ENCODE peak calls at places on chromosomes 2 and 18, in six cellular contexts. I is PC-3, C is thoracic aorta, V is esophagus muscularis mucosa, Z is gastrocnemius medialis, J is right atrium auricular region. Y is an unnamed sample. For H3K36me3, the result is how much of the 10 kb centered on the place peaks cover.

GRCh38 chr2:239012936-239013669 is 165.2 kb downstream of the TWIST2 start:
- DNase-seq in I (no peak), V (no peak), J (no peak), Z (no peak), C (no peak), Y (no peak)

GRCh38 chr2:135074216-135074615 is 22.1 kb downstream of the RAB3GAP1 start:
- DNase-seq in Z (no peak), I (peak), C (no peak), J (no peak), V (no peak), Y (no peak)

GRCh38 chr2:55618025-55618648 is 715 bp upstream of the PPP4R3B start:
- DNase-seq in C (no peak), I (peak), J (no peak), V (no peak), Z (no peak), Y (peak)

GRCh38 chr2:226063704-226064390 is 664.3 kb downstream of the NYAP2 start:
- DNase-seq in V (no peak), C (no peak), I (peak), J (no peak), Z (no peak), Y (no peak)

GRCh38 chr18:55774505-55774904 is 186.5 kb upstream of the TCF4 start:
- DNase-seq in C (no peak), V (no peak), J (no peak), Z (no peak), I (no peak), Y (no peak)

GRCh38 chr2:207176245-207176644 is 10.5 kb upstream of the KLF7 start:
- DNase-seq in I (no peak), C (no peak), V (no peak), Z (no peak), J (no peak), Y (no peak)

GRCh38 chr18:3332376-3332775 is 70.4 kb downstream of the MYL12B start:
- DNase-seq in V (no peak), I (no peak), Z (no peak), C (no peak), J (no peak), Y (no peak)

GRCh38 chr2:222311321-222311977 is 12.7 kb upstream of the PAX3 start:
- DNase-seq in J (no peak), C (no peak), I (no peak), Z (no peak), V (no peak), Y (no peak)

GRCh38 chr2:157725856-157726255 is 97.2 kb upstream of the ACVR1C start:
- DNase-seq in C (no peak), V (no peak), Z (no peak), I (no peak), J (no peak), Y (no peak)

GRCh38 chr18:73407506-73407905 is 539.7 kb upstream of the NETO1 start:
- DNase-seq in J (no peak), Z (no peak), V (no peak), I (no peak), C (no peak), Y (no peak)

GRCh38 chr2:204207851-204208250 is 271.3 kb downstream of the ICOS start:
- DNase-seq in I (no peak), J (no peak), V (no peak), Z (no peak), C (no peak), Y (no peak)

GRCh38 chr2:101956465-101957030 is 35.2 kb upstream of the IL1R2 start:
- DNase-seq in I (no peak), J (no peak), C (no peak), V (no peak), Z (no peak), Y (no peak)

GRCh38 chr18:59556265-59556664 is 141.0 kb downstream of the CCBE1 start:
- DNase-seq in J (no peak), Z (no peak), V (no peak), C (no peak), I (no peak), Y (no peak)

GRCh38 chr2:14126846-14127245 is 505.7 kb upstream of the LRATD1 start:
- DNase-seq in C (no peak), I (no peak), Z (no peak), V (no peak), J (no peak), Y (no peak)

GRCh38 chr2:46489430-46489829 is 10.1 kb downstream of the TMEM247 start:
- DNase-seq in C (no peak), I (no peak), V (no peak), Z (no peak), J (no peak), Y (no peak)

GRCh38 chr2:137983581-137983980 is 19.3 kb downstream of the HNMT start:
- DNase-seq in Z (no peak), V (no peak), J (no peak), C (no peak), I (no peak), Y (no peak)

DNA sequence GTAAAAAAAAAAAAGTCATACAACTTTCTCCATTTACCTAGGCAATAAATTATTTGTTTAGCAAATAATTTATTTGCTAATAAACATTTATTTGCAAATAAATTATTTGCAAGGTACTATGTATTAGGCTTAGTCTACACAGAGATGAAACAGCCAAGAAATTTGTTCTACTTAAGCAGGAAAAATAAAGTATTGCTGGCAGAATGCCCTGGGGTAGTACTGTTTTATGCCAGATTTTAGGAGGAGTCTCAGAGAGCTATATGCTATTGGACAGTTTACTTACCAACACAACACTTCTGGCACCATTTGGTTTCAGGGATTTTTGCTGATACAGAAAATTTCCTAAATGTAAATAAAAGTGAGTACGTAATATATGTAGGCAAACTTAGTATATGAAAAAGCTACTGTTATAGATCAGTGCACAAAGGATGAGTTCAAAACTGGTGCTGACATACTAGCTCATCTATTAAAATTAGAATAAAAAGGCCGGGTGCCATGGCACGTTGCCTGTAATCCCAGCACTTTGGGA is 23.2 kb upstream of the CDKL4 start:
- DNase-seq in Z (no peak), I (no peak), J (no peak), V (no peak), C (no peak), Y (no peak)
- H3K36me3 ChIP-seq in Z (under half), I (under half), J (under half), V (half or more), C (under half), Y (under half)

DNA sequence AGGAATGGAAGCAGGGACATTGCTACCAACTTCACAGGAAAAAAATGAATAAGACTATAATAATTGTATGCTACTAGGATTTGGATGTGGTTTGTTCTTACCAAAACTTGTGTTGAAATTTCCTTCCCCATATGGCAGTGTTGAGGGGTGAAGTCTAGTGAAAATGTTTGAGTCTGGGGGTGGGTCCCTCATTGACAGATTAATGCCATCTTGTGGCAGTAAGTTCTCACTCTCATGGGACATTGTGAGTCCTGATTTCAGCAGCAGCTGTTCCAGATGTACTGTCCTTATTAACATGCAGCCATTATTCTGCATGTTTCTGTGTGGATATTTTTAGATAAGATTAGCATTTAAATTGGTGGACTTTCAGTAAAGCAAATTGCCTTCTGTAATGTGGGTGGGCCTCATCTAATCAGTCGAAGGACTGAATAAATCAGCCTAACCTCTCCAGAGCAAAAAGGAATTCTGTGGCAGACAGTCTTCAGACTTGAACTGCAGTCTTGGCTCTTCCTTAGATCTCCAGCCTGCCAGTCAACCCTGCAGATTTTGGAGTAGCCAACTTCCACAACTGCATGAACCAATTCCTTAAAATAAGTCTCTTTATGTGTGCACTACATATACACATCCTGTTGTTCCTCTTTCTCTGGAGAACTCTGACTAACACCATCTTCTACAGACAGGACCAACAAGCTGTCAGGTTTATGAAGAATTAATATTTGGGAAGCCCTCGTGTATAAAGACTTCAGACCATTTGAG is 138.6 kb upstream of the ZNF516 start:
- DNase-seq in I (no peak), J (no peak), C (no peak), Z (no peak), V (peak), Y (no peak)
- TF ChIP-seq CTCF in I (peak), J (no peak), C (no peak), Z (no peak), V (no peak), Y (no peak)

GRCh38 chr2:105390454-105390853 is 8.4 kb downstream of the FHL2 start:
- DNase-seq in C (no peak), I (no peak), V (no peak), Z (no peak), J (no peak), Y (no peak)
- H3K36me3 ChIP-seq in C (under half), I (half or more), V (half or more), Z (under half), J (under half), Y (under half)

GRCh38 chr2:15943378-15943851 is 3.1 kb downstream of the MYCN start:
- DNase-seq in V (no peak), J (no peak), C (no peak), Z (no peak), I (no peak), Y (peak)
- TF ChIP-seq CTCF in V (peak), J (peak), C (no peak), Z (no peak), I (peak), Y (no peak)

DNA sequence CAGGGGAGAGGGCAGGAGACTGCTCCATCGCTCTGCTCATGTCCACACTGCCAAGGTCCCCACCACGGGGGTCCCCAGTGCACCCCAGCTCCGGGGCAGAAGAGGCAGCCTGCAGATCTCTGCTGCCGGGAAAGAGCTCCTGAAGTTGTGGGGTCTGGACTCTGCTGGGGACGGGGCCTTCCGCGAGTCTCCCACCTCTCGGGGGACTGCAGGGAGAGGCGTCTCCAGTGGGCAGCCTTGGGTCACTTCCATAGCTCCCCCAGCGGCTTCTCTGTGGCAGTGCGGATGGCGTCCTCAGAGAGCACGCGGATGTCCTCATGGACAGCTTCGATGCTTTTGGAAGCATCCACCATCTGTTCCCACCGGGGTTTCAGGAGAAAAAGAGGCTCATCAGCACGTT is 10.7 kb downstream of the DTYMK start:
- DNase-seq in Z (no peak), C (no peak), V (no peak), J (no peak), I (no peak), Y (no peak)
- H3K36me3 ChIP-seq in Z (under half), C (under half), V (half or more), J (under half), I (under half), Y (under half)

Y was measured in ovary.